ENCODE peak calls at places on chromosomes 7 and 10, in five cellular contexts. S, D, Y, X and K are unnamed samples.

GRCh38 chr7:17787257-17787656 is 153.0 kb downstream of the SNX13 start:
- DNase-seq in S (no peak), D (no peak), Y (no peak), X (no peak), K (no peak)

GRCh38 chr10:44030132-44030531 is 354.8 kb downstream of the CXCL12 start:
- DNase-seq in S (no peak), D (no peak), Y (no peak), X (peak), K (no peak)

GRCh38 chr7:12884856-12885440 is 197.5 kb downstream of the ARL4A start:
- DNase-seq in S (no peak), D (no peak), Y (peak), X (peak), K (no peak)

GRCh38 chr7:80635533-80635932 is 2.9 kb upstream of the CD36 start:
- DNase-seq in S (no peak), D (no peak), Y (no peak), X (peak), K (no peak)

GRCh38 chr10:11782793-11783557 is 40.2 kb upstream of the PROSER2 start:
- DNase-seq in S (no peak), D (no peak), Y (peak), X (peak), K (no peak)

GRCh38 chr10:102461187-102462054 is 10.1 kb upstream of the C10orf95 start:
- DNase-seq in S (peak), D (peak), Y (peak), X (peak), K (peak)

GRCh38 chr10:35127289-35127891 is 744 bp downstream of the CREM start:
- DNase-seq in S (peak), D (peak), Y (peak), X (peak), K (no peak)

GRCh38 chr7:155702616-155703015 is 58.2 kb downstream of the RBM33 start:
- DNase-seq in S (no peak), D (no peak), Y (no peak), X (peak), K (no peak)

GRCh38 chr7:106614751-106615150 is 46.2 kb downstream of the CCDC71L start:
- DNase-seq in S (no peak), D (no peak), Y (no peak), X (no peak), K (no peak)

GRCh38 chr7:8314566-8314965 is 52.6 kb upstream of the ICA1 start:
- DNase-seq in S (no peak), D (no peak), Y (no peak), X (no peak), K (no peak)

GRCh38 chr10:62694537-62695126 is 109.9 kb upstream of the ADO start:
- DNase-seq in S (no peak), D (no peak), Y (no peak), X (no peak), K (no peak)

GRCh38 chr10:44206127-44206818 is 178.6 kb downstream of the CXCL12 start:
- DNase-seq in S (no peak), D (no peak), Y (peak), X (peak), K (no peak)

GRCh38 chr10:62327897-62328296 is 46.3 kb upstream of the ZNF365 start:
- DNase-seq in S (no peak), D (no peak), Y (peak), X (peak), K (no peak)

GRCh38 chr7:139455789-139456188 is 27.7 kb downstream of the KLRG2 start:
- DNase-seq in S (no peak), D (no peak), Y (no peak), X (no peak), K (no peak)

GRCh38 chr7:101754432-101755159 is 62.8 kb upstream of the CUX1 start:
- DNase-seq in S (peak), D (no peak), Y (peak), X (peak), K (no peak)

GRCh38 chr7:70695804-70696104 is 436.2 kb upstream of the GALNT17 start:
- DNase-seq in S (peak), D (no peak), Y (peak), X (peak), K (no peak)

GRCh38 chr7:117715784-117716445 is 157.3 kb downstream of the CTTNBP2 start:
- DNase-seq in S (peak), D (no peak), Y (peak), X (peak), K (no peak)

GRCh38 chr7:50567715-50568261 is 2.6 kb upstream of the DDC start:
- DNase-seq in S (no peak), D (no peak), Y (no peak), X (no peak), K (no peak)

GRCh38 chr10:101301111-101301731 is 52.7 kb upstream of the BTRC start:
- DNase-seq in S (peak), D (no peak), Y (peak), X (peak), K (no peak)

GRCh38 chr10:77926566-77927342 is at the start of gene DLG5:
- DNase-seq in S (peak), D (no peak), Y (peak), X (peak), K (no peak)

GRCh38 chr10:8052344-8052969 is 2.0 kb upstream of the GATA3 start:
- DNase-seq in S (no peak), D (no peak), Y (peak), X (no peak), K (no peak)

GRCh38 chr10:126212653-126213052 is 175.6 kb downstream of the ADAM12 start:
- DNase-seq in S (no peak), D (no peak), Y (no peak), X (peak), K (no peak)

GRCh38 chr10:22435650-22436049 is 90.4 kb downstream of the SPAG6 start:
- DNase-seq in S (no peak), D (no peak), Y (no peak), X (no peak), K (no peak)

GRCh38 chr10:124995605-124996004 is 53.7 kb downstream of the ZRANB1 start:
- DNase-seq in S (no peak), D (no peak), Y (no peak), X (no peak), K (no peak)

GRCh38 chr7:125201002-125201401 is 271.4 kb upstream of the POT1 start:
- DNase-seq in S (no peak), D (no peak), Y (no peak), X (no peak), K (no peak)

GRCh38 chr7:128236924-128237586 is 4.0 kb upstream of the LEP start:
- DNase-seq in S (peak), D (no peak), Y (peak), X (peak), K (no peak)

GRCh38 chr7:14876194-14876593 is 26.4 kb downstream of the DGKB start:
- DNase-seq in S (no peak), D (no peak), Y (no peak), X (no peak), K (no peak)

GRCh38 chr10:14439451-14440259 is 108.9 kb upstream of the FRMD4A start:
- DNase-seq in S (no peak), D (no peak), Y (no peak), X (no peak), K (no peak)

GRCh38 chr7:16066805-16067459 is 354.4 kb downstream of the CRPPA start:
- DNase-seq in S (no peak), D (no peak), Y (peak), X (no peak), K (no peak)

GRCh38 chr7:47484923-47485639 is 96.8 kb downstream of the TNS3 start:
- DNase-seq in S (no peak), D (no peak), Y (peak), X (no peak), K (no peak)

GRCh38 chr7:1459930-1460756 is 873 bp upstream of the MICALL2 start:
- DNase-seq in S (no peak), D (no peak), Y (peak), X (peak), K (no peak)

GRCh38 chr7:18461785-18462467 is 33.6 kb upstream of the HDAC9 start:
- DNase-seq in S (no peak), D (no peak), Y (no peak), X (no peak), K (no peak)

DNA sequence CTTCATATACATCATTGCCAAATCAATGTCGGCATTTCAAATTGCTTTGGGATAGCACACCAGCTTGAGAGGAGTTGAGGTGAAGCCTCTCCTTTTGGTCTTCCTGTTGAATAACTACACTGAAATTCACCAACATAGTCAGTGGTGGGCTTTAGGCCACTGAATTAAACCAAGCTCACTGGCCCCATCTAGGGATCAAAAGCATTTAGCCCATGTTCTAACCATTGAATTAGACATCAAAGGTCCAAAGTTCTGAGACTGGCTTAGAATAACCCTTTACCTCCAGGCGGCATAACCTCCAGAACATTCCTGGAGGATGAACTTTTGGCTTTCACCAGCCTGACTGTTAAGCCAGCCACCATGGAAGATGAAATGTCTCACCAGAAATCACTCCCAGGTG is 54.6 kb downstream of the BPGM start:
- DNase-seq in S (peak), D (no peak), Y (peak), X (peak), K (no peak)
- TF ChIP-seq CTCF in S (peak), D (no peak), Y (peak), X (peak), K (no peak)

GRCh38 chr10:42738669-42739068 is 43.9 kb upstream of the BMS1 start:
- DNase-seq in S (no peak), D (no peak), Y (no peak), X (no peak), K (no peak)

GRCh38 chr10:42743697-42744096 is 38.9 kb upstream of the BMS1 start:
- DNase-seq in S (no peak), D (no peak), Y (no peak), X (no peak), K (no peak)

GRCh38 chr10:42744134-42744701 is 38.4 kb upstream of the BMS1 start:
- DNase-seq in S (no peak), D (no peak), Y (no peak), X (no peak), K (no peak)
- TF ChIP-seq CTCF in S (peak), D (no peak), Y (no peak), X (no peak), K (no peak)

GRCh38 chr7:41133700-41134099 is 569.2 kb downstream of the INHBA start:
- DNase-seq in S (no peak), D (no peak), Y (no peak), X (no peak), K (no peak)
- TF ChIP-seq CTCF in S (no peak), D (no peak), Y (no peak), X (no peak), K (no peak)

GRCh38 chr7:88109612-88110011 is 110.2 kb downstream of the SRI start:
- DNase-seq in S (no peak), D (no peak), Y (no peak), X (no peak), K (no peak)

GRCh38 chr7:88115258-88116195 is 104.3 kb downstream of the SRI start:
- DNase-seq in S (no peak), D (no peak), Y (peak), X (no peak), K (no peak)

GRCh38 chr7:88111842-88112385 is 107.9 kb downstream of the SRI start:
- DNase-seq in S (no peak), D (no peak), Y (peak), X (no peak), K (no peak)

GRCh38 chr7:88106430-88106829 is 113.4 kb downstream of the SRI start:
- DNase-seq in S (no peak), D (no peak), Y (no peak), X (no peak), K (no peak)

GRCh38 chr7:88111136-88111748 is 108.6 kb downstream of the SRI start:
- DNase-seq in S (no peak), D (no peak), Y (peak), X (peak), K (no peak)
- TF ChIP-seq CTCF in S (peak), D (no peak), Y (peak), X (peak), K (no peak)

GRCh38 chr10:97711640-97712267 is 1.8 kb upstream of the MARVELD1 start:
- DNase-seq in S (no peak), D (no peak), Y (no peak), X (no peak), K (no peak)

GRCh38 chr10:97707134-97707861 is 6.2 kb upstream of the MARVELD1 start:
- DNase-seq in S (no peak), D (no peak), Y (no peak), X (no peak), K (no peak)

GRCh38 chr10:97708167-97708566 is 5.4 kb upstream of the MARVELD1 start:
- DNase-seq in S (no peak), D (no peak), Y (no peak), X (no peak), K (no peak)

GRCh38 chr10:97708976-97709745 is 4.4 kb upstream of the MARVELD1 start:
- DNase-seq in S (peak), D (peak), Y (peak), X (peak), K (no peak)

DNA sequence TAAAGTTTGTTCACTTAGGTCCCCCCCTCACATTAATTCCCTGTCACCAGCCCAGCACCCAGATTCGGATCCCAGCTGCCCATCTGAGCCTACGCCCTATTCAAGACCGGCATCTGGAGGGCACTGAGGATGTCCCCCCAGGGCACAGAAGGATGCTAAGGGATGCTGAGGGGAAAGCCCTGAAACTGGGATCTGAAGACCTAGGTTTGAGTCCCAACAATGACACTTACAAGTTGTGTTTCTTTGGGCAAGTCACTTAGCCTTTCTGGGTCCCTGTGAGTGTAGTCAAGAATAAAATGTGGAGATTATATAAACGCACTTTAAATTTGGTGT is 3.8 kb upstream of the MARVELD1 start:
- DNase-seq in S (no peak), D (no peak), Y (no peak), X (no peak), K (no peak)
- TF ChIP-seq CTCF in S (no peak), D (peak), Y (no peak), X (no peak), K (no peak)

GRCh38 chr10:28738200-28738599 is 60.9 kb downstream of the BAMBI start:
- DNase-seq in S (peak), D (no peak), Y (no peak), X (no peak), K (no peak)
- TF ChIP-seq CTCF in S (peak), D (no peak), Y (no peak), X (no peak), K (no peak)